ENCODE peak calls at places on chromosomes 1 and 21, in five cellular contexts. P is H9, Z is neuronal stem cell, R is H1, T is mesenchymal stem cell. U is an unnamed sample.
A peak's percentile ranks its signal among the peaks of the same experiment; 100 is the strongest.

GRCh38 chr1:75616436-75617433 is 5.8 kb upstream of the SLC44A5 start:
- DNase-seq in P (peak; percentile 65), Z (peak; percentile 62), R (no peak), T (peak; percentile 34), U (no peak)

GRCh38 chr1:16048573-16049189 is 5.1 kb downstream of the CLCNKB start:
- DNase-seq in P (peak; percentile 96), Z (peak; percentile 87), R (peak; percentile 75), T (peak; percentile 62), U (peak; percentile 39)

GRCh38 chr1:34858901-34859441 is 578 bp downstream of the SMIM12 start:
- DNase-seq in P (no peak), Z (no peak), R (no peak), T (peak; percentile 46), U (peak; percentile 34)

GRCh38 chr1:183569801-183570200 is 20.5 kb downstream of the NCF2 start:
- DNase-seq in P (no peak), Z (no peak), R (no peak), T (no peak), U (peak; percentile 80)

GRCh38 chr21:32423320-32423719 is 10.8 kb downstream of the EVA1C start:
- DNase-seq in P (no peak), Z (no peak), R (no peak), T (no peak), U (no peak)

GRCh38 chr1:216822480-216822879 is 99.3 kb upstream of the ESRRG start:
- DNase-seq in P (no peak), Z (no peak), R (no peak), T (no peak), U (no peak)

GRCh38 chr1:53654216-53655210 is 84.5 kb downstream of the GLIS1 start:
- DNase-seq in P (no peak), Z (no peak), R (no peak), T (peak; percentile 50), U (no peak)

GRCh38 chr1:67888707-67889106 is 55.4 kb upstream of the GNG12 start:
- DNase-seq in P (peak; percentile 34), Z (peak; percentile 31), R (no peak), T (peak; percentile 71), U (peak; percentile 24)

GRCh38 chr21:34642211-34643075 is 26.4 kb upstream of the CLIC6 start:
- DNase-seq in P (no peak), Z (no peak), R (no peak), T (peak; percentile 55), U (no peak)

GRCh38 chr1:115332813-115333608 is 5.0 kb downstream of the NGF start:
- DNase-seq in P (no peak), Z (no peak), R (no peak), T (peak; percentile 64), U (peak; percentile 63)

GRCh38 chr1:191839891-191840290 is 318.4 kb upstream of the RGS18 start:
- DNase-seq in P (no peak), Z (no peak), R (no peak), T (peak; percentile 47), U (peak; percentile 60)

GRCh38 chr1:214503553-214503952 is 47.8 kb downstream of the PTPN14 start:
- DNase-seq in P (no peak), Z (no peak), R (no peak), T (peak; percentile 42), U (no peak)

GRCh38 chr1:119870917-119871486 is 25.3 kb downstream of the ADAM30 start:
- DNase-seq in P (peak; percentile 89), Z (peak; percentile 78), R (peak; percentile 78), T (peak; percentile 78), U (peak; percentile 77)

GRCh38 chr1:6421266-6421665 is 1.5 kb upstream of the HES2 start:
- DNase-seq in P (no peak), Z (no peak), R (no peak), T (no peak), U (no peak)

GRCh38 chr21:41758550-41758949 is 8.3 kb downstream of the RIPK4 start:
- DNase-seq in P (no peak), Z (no peak), R (no peak), T (no peak), U (no peak)

GRCh38 chr1:117675907-117676430 is 70.1 kb downstream of the TENT5C start:
- DNase-seq in P (no peak), Z (no peak), R (no peak), T (no peak), U (no peak)

DNA sequence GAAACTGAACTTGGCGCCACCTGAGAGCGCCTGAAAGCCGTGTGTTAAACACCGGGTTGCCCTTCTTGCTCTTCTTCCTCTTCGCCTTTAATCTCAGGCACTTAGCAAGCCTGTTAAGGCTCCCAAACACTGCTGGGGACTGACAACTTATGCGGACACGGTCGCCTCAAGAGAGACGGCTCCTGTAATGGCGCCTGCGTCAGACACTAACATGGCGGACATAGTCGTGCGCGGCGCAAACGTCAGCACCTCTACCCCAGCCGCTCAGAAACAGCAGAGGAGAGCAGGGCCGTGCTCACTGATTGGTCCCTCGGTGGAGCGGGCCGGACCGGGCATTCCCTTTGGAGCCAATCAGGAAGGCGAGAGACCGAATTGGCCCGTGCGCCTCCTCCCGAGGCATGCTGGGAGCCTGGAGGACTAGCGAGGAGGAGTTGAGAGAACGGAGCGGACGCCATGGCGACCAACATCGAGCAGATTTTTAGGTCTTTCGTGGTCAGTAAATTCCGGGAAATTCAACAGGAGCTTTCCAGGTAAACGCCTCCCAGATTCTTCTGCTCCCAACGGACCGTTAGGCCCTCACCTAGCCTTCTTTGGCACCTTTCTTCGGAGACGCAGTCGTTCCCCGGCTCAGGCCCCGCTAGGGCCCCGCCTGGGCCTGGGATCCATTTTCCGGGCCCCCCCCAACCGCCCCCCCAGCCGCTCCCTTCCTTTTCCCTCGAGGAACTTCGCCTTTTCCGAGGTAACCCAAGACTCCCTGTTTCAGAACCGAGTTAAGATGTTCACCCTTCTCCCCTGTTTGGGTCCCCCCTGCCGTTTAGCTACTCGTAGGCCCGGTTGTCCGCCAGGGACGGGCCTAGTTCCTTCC is at the start of gene SON:
- DNase-seq in P (peak; percentile 99), Z (peak; percentile 96), R (peak; percentile 97), T (peak; percentile 99), U (peak; percentile 99)
- H2BK12ac ChIP-seq in P (peak within 1 kb of the TSS; percentile 23), Z (no peak within 1 kb of the TSS), R (peak within 1 kb of the TSS; percentile 100), T (no peak within 1 kb of the TSS), U (no peak within 1 kb of the TSS)

GRCh38 chr1:54940027-54940426 is 40.4 kb upstream of the TMEM61 start:
- DNase-seq in P (no peak), Z (no peak), R (no peak), T (no peak), U (no peak)

GRCh38 chr1:54931275-54931805 is 44.3 kb upstream of the DHCR24 start:
- DNase-seq in P (no peak), Z (no peak), R (no peak), T (no peak), U (no peak)

GRCh38 chr1:54937469-54937868 is 43.0 kb upstream of the TMEM61 start:
- DNase-seq in P (no peak), Z (no peak), R (no peak), T (peak; percentile 16), U (no peak)

GRCh38 chr1:54936791-54937190 is 43.6 kb upstream of the TMEM61 start:
- DNase-seq in P (no peak), Z (no peak), R (no peak), T (no peak), U (no peak)

DNA sequence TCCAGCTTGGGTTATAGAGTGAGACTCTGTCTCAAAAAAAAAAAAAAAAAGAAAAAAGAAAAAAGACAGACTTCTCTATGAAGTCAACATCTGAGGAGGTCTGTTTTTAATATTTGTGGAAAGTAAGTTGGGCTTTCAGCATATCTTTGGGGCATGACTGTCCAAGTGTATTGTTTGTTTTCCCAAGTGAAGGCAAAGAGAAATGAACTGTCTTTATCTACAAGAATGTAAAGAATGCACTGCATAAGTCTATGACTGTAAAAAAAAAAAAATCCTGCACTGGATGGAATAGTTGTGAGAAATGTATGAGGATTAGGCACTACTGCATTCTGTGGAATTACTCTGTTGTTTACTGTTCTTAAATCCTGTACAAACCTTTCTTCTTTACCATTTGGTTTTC is 45.6 kb upstream of the TMEM61 start:
- DNase-seq in P (no peak), Z (no peak), R (no peak), T (peak; percentile 76), U (peak; percentile 56)
- H2BK120ac ChIP-seq in P (no peak overlapping the region), Z (no peak overlapping the region), R (no peak overlapping the region), T (no peak overlapping the region), U (no peak overlapping the region)

DNA sequence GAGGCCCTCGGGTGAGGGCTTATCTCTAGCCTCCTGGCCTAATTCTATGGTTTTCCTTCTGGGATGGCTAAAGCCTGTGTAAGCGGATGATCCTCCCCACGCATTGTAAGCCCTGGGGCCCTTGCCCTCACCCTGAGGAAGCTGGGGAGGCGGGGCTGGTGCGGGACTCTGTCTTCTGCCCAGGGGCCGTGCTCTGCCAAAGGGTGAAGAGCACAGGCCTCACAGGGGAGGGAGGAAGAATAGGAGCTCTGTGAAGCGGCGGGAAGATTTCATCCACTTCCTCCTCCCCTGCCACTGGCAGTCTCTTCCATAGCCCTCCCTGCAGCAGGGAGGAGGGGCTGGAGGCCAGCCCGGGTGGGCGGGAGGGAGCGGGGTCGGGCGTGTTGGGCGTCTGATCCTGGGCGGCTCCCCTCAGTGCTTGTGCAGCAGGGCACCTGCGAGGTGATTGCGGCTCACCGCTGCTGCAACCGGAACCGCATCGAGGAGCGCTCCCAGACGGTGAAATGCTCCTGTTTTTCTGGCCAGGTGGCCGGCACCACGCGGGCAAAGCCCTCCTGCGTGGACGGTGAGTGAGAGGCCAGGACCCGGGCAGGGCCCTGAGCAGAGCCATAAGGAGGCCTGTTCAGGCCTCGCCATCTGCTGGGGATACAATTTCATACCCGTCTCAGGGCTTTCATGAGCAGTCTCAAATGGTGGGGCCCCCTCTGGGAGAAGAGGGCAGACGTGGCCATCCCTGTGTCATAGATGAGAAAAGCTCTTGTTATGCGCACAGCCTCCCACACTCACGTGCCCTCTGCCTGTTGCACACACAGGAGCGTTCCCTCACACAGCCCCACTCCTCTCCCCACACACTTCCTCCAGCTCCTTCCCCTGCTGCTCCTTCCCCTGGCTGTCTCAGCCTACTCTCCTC is 7.7 kb upstream of the PPM1J start:
- DNase-seq in P (peak; percentile 73), Z (no peak), R (no peak), T (peak; percentile 55), U (peak; percentile 80)
- H3K18ac ChIP-seq in P (no peak overlapping the region), Z (peak overlapping the region; percentile 93), R (peak overlapping the region; percentile 88), T (peak overlapping the region; percentile 71), U (no peak overlapping the region)

GRCh38 chr1:10699470-10699835 is 97.0 kb downstream of the CASZ1 start:
- DNase-seq in P (no peak), Z (no peak), R (no peak), T (no peak), U (no peak)

GRCh38 chr1:10697621-10698160 is 98.8 kb downstream of the CASZ1 start:
- DNase-seq in P (no peak), Z (no peak), R (no peak), T (no peak), U (no peak)

GRCh38 chr1:10696977-10697376 is 99.5 kb downstream of the CASZ1 start:
- DNase-seq in P (no peak), Z (no peak), R (no peak), T (peak; percentile 25), U (no peak)

GRCh38 chr1:10701145-10701544 is 95.3 kb downstream of the CASZ1 start:
- DNase-seq in P (no peak), Z (no peak), R (no peak), T (no peak), U (no peak)

DNA sequence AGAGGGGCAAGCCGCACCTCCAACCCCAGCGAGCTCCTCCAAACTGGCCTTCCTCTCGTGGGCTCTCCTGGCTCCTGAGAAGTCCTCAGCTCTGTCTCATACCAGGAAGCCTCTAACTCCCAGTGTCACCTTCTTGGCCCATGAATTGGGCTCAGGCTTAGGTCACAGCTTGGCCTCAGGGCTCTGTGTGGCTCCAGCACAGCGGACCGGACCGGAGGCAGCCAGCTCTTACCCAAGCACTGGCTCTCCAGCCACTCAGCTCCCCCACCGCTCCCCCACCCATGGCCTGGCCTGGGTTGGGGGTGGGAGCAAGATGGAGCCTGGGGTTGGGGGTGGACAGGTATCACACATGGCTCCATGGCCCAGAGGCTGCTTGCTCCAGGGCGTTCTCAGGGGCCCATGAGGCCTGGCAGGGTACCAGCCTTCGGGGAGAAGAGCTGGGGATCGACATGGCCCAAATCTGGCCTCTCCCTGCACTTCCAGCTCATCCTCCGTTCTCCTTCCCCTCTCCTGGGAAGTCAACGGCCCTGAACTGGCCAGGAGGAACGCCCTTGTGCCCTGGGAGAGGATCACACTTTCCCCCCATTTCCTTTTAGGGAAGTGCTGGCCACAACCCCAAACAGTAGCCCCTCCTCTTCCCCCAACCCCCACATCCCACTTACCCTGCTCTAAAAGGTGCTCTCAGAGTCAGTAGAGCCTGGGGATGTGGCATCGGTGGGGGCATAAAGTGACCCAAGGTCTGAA is 97.5 kb downstream of the CASZ1 start:
- DNase-seq in P (no peak), Z (no peak), R (no peak), T (no peak), U (no peak)
- H2BK12ac ChIP-seq in P (peak overlapping the region; percentile 21), Z (peak overlapping the region; percentile 73), R (peak overlapping the region; percentile 80), T (no peak overlapping the region), U (no peak overlapping the region)